ENCODE peak calls at places on chromosomes 1 and 21, in four cellular contexts. R is Peyer's patch; P is neural progenitor cell; F is effector memory CD4-positive, alpha-beta T cell. N is an unnamed sample.

GRCh38 chr1:94878329-94878728 is 48.6 kb downstream of the CNN3 start:
- DNase-seq in F (no peak), R (no peak), P (no peak), N (no peak)

GRCh38 chr1:43768168-43768567 is 60.8 kb downstream of the ST3GAL3 start:
- DNase-seq in R (no peak), F (no peak), P (no peak), N (no peak)

GRCh38 chr1:240341365-240342250 is 249.9 kb downstream of the FMN2 start:
- DNase-seq in R (no peak), F (no peak), P (no peak), N (no peak)

GRCh38 chr1:88608139-88608943 is 75.7 kb upstream of the PKN2 start:
- DNase-seq in F (no peak), R (no peak), P (peak; percentile 39), N (no peak)

GRCh38 chr1:164558461-164559341 is at the start of gene PBX1:
- DNase-seq in P (peak; percentile 98), F (peak; percentile 29), R (peak; percentile 96), N (peak; percentile 34)

GRCh38 chr1:26907071-26907922 is 6.5 kb downstream of the NR0B2 start:
- DNase-seq in P (no peak), F (no peak), R (peak; percentile 71), N (no peak)

GRCh38 chr21:26843912-26844257 is 1.3 kb downstream of the ADAMTS1 start:
- DNase-seq in P (peak; percentile 42), R (no peak), F (no peak), N (no peak)

GRCh38 chr1:98201640-98202039 is 280.8 kb upstream of the DPYD start:
- DNase-seq in P (no peak), F (no peak), R (no peak), N (no peak)

GRCh38 chr1:26889580-26890466 is at the start of gene GPN2:
- DNase-seq in P (peak; percentile 83), R (peak; percentile 86), F (peak; percentile 56), N (peak; percentile 78)

GRCh38 chr21:43769325-43769958 is 6.7 kb downstream of the CSTB start:
- DNase-seq in R (no peak), F (no peak), P (no peak), N (no peak)

GRCh38 chr1:31428436-31429221 is 15.6 kb downstream of the SERINC2 start:
- DNase-seq in F (no peak), R (no peak), P (no peak), N (no peak)

GRCh38 chr1:1755852-1756251 is 22.4 kb downstream of the NADK start:
- DNase-seq in R (no peak), F (no peak), P (no peak), N (no peak)

GRCh38 chr1:203340112-203340804 is 10.7 kb downstream of the FMOD start:
- DNase-seq in P (peak; percentile 94), F (peak; percentile 9), R (no peak), N (peak; percentile 43)

GRCh38 chr1:177281901-177282300 is 111.1 kb downstream of the BRINP2 start:
- DNase-seq in R (no peak), P (peak; percentile 53), F (no peak), N (no peak)

GRCh38 chr21:25254491-25255174 is 352.6 kb downstream of the MRPL39 start:
- DNase-seq in F (no peak), R (no peak), P (peak; percentile 45), N (no peak)

GRCh38 chr1:182051938-182052337 is 9.6 kb downstream of the ZNF648 start:
- DNase-seq in P (no peak), R (no peak), F (no peak), N (no peak)

GRCh38 chr1:182816863-182817262 is 22.3 kb upstream of the DHX9 start:
- DNase-seq in R (no peak), P (no peak), F (no peak), N (no peak)

DNA sequence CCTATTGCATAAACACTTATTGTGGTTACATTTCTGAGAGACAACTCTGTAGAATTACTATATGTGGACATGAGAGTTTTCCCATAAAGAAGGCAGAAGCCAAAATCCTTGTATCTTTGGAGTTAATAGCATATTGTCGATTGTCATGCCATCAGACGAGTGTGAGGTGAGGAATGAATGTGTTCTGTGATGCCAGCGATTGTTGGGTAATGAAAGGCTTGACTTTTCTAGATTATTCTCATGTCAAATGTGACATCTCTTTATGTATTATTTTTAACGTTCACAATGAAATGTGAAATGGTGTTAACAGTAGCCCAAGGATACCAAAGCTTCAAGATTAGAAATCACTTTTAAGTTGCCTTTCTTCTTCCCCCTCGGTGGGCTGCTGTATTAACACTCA is 84.9 kb downstream of the C1orf21 start:
- DNase-seq in F (no peak), R (no peak), P (no peak), N (no peak)
- H3K9me3 ChIP-seq in F (no peaks in the 10 kb centered on the region), R (no peaks in the 10 kb centered on the region), P (no peaks in the 10 kb centered on the region), N (no peaks in the 10 kb centered on the region)

DNA sequence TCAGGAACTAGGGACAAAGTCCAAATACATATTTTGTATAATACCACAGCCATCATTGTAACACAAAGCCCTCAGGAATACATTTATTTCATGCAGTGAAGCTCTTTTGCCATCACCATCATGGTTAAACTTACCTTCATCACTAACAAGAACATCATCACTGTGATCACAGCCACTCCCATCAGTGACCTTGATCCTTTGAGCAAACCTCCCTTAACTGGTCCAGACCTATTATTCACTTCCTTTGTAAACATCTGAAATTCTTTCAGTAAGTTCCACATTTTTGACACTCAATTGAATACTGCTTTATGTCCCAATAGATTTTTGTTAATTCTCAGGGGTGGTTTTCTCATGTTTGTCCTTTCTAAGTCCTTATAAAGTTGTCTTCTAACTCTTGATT is 16.2 kb upstream of the KPRP start:
- DNase-seq in R (no peak), F (no peak), P (no peak), N (no peak)
- H3K9me3 ChIP-seq in R (no peaks in the 10 kb centered on the region), F (no peaks in the 10 kb centered on the region), P (peaks cover 40% of the 10 kb centered on the region), N (no peaks in the 10 kb centered on the region)

DNA sequence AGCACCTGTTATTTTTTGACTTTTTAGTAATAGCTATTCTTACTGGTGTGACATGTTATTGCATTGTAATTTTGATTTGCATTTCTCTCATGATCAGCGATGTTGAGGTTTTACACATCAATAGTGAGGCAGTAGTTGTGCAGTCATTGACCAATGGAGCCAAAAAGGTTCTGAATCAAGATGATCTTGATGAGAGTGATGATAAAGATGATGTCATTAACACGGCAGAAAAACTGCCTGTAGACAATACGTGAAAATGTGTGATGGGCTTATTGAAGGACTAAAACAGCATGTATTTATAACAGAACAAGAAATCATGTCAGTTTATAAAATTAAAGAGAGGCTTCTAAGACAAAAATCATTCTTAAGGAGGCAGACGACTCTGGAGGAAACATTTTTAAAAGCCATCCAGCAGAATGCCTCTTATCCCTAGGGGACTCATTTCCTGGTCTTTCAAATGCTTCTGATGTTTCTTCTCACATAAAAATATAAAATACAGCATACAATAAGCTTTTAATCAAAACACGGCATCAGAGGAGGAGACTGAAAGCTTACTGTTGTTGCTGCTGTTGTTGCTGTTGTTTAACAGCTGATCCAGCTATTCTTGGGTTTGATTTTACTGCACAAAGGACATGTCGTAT is 400.4 kb downstream of the LTN1 start:
- DNase-seq in F (no peak), R (no peak), P (no peak), N (no peak)
- H3K9me3 ChIP-seq in F (no peaks in the 10 kb centered on the region), R (no peaks in the 10 kb centered on the region), P (no peaks in the 10 kb centered on the region), N (no peaks in the 10 kb centered on the region)

DNA sequence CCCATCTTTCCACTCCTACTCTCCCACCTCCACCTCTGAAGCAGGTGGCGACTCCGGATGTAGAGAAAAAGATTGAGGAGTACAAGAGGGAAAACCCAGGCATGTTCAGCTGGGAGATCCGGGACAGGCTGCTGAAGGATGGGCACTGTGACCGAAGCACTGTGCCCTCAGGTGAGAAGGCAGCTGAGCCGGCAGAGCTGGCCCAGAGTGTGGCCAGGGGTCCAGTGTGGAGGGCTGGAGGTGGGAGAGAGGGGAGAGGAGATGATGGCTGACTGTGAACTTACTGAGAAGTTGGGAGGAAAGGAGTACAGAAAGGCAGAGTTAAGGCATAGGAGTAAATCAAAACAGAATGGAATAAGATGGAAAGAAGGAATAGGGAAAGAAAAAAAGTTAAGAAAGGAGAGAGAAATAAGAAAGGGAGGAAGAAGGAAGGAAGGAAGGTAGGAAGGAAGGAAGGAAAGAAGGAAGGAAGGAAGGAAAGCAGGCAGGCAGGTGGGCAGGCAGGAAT is 4.5 kb downstream of the PAX7 start:
- DNase-seq in R (no peak), F (no peak), P (no peak), N (no peak)
- H3K9me3 ChIP-seq in R (no peaks in the 10 kb centered on the region), F (no peaks in the 10 kb centered on the region), P (no peaks in the 10 kb centered on the region), N (no peaks in the 10 kb centered on the region)

DNA sequence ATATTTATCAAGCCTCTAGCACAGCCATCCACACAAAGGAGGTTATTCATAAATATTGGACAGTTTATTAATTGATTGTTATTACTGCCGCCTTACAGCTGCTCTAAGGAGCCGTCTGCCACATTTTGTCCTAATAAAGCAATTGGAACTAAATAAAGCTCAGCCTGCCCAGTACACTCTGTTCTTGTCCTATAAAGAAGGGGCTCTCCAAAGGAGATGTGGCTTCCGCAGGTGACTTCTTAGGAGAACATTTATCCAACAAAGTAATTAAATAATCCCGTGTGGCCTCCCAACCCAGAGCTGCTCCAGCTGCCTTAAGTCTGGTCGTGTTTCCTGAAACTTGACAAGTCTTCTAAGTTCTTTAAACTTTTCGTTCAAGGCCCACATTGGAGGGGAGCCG is 497.7 kb downstream of the NPHP4 start:
- DNase-seq in R (no peak), F (no peak), P (no peak), N (no peak)
- H3K9me3 ChIP-seq in R (no peaks in the 10 kb centered on the region), F (no peaks in the 10 kb centered on the region), P (no peaks in the 10 kb centered on the region), N (no peaks in the 10 kb centered on the region)

GRCh38 chr1:2799811-2800663 is 1.5 kb downstream of the TTC34 start:
- DNase-seq in F (no peak), R (peak; percentile 37), P (no peak), N (no peak)
- H3K9me3 ChIP-seq in F (no peaks in the 10 kb centered on the region), R (peaks cover 2% of the 10 kb centered on the region), P (no peaks in the 10 kb centered on the region), N (peaks cover under 1% of the 10 kb centered on the region)

GRCh38 chr1:58293388-58293787 is 253.1 kb downstream of the OMA1 start:
- DNase-seq in R (no peak), P (no peak), F (no peak), N (no peak)

GRCh38 chr1:58290685-58291372 is 255.7 kb downstream of the OMA1 start:
- DNase-seq in P (peak; percentile 81), R (no peak), F (no peak), N (no peak)

GRCh38 chr1:58283380-58284338 is 262.9 kb downstream of the OMA1 start:
- DNase-seq in P (no peak), F (no peak), R (no peak), N (no peak)

GRCh38 chr1:58288624-58289142 is 257.8 kb downstream of the OMA1 start:
- DNase-seq in P (no peak), F (no peak), R (no peak), N (no peak)

DNA sequence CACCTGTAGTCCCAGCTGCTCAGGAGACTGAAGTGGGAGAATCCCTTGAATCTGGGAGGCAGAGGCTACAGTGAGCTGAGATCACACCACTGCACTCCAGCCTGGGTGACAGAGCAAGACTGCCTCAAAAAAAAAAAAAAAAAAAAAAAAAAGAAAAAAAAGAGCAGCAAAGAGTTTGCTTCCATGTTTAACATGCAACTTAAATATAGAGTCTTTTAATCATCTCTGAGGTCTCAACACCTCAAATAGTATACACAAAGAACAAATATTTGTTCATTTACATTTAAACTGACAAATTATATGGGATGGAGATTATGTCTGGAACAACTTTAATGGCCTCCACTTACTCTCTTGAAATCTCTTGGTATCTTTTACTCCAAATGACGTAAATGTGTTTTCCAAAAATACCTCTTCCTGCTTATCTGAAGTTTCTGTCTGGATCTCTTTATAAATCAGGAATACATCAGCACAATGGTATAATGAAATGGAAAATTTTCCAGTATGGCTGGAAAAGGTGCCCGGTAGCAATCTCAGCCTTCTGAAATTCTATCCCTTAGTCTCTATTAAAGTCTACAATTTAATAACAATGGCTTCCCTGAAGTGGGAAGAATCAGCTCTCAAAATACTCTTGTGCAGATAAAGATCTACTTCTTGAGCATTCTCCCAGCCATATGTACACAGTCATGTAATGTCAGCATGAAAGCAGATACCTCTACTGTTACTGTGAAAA is 258.5 kb downstream of the OMA1 start:
- DNase-seq in F (no peak), R (no peak), P (no peak), N (no peak)
- H3K9me3 ChIP-seq in F (no peaks in the 10 kb centered on the region), R (no peaks in the 10 kb centered on the region), P (no peaks in the 10 kb centered on the region), N (no peaks in the 10 kb centered on the region)

N was measured in CD4-positive, CD25-positive, alpha-beta regulatory T cell.